ENCODE peak calls at places on chromosomes 12 and 14, in four cellular contexts. X is CD8-positive, alpha-beta T cell; K is fibroblast of the aortic adventitia; T is IMR-90. M is an unnamed sample.

GRCh38 chr14:24880689-24881088 is 169.3 kb downstream of the STXBP6 start:
- DNase-seq in K (peak; percentile 39), T (peak; percentile 20), X (no peak), M (no peak)

GRCh38 chr14:52801014-52801708 is 9.8 kb upstream of the GNPNAT1 start:
- DNase-seq in T (peak; percentile 92), X (no peak), K (peak; percentile 81), M (peak; percentile 55)

GRCh38 chr12:119486599-119487154 is 106.9 kb upstream of the TMEM233 start:
- DNase-seq in X (no peak), T (no peak), K (no peak), M (no peak)

GRCh38 chr12:39873065-39873464 is 232.8 kb downstream of the SLC2A13 start:
- DNase-seq in T (no peak), X (no peak), K (no peak), M (no peak)

GRCh38 chr12:22083167-22083566 is 37.1 kb downstream of the CMAS start:
- DNase-seq in K (peak; percentile 71), T (peak; percentile 35), X (no peak), M (peak; percentile 44)

GRCh38 chr12:106341086-106341879 is 16.3 kb upstream of the POLR3B start:
- DNase-seq in T (peak; percentile 19), K (peak; percentile 72), X (no peak), M (no peak)

GRCh38 chr12:107929436-107929835 is 154.9 kb downstream of the ASCL4 start:
- DNase-seq in X (no peak), T (peak; percentile 10), K (peak; percentile 35), M (peak; percentile 29)

GRCh38 chr14:99273025-99273723 is 1.2 kb upstream of the BCL11B start:
- DNase-seq in X (no peak), K (no peak), T (no peak), M (no peak)

GRCh38 chr12:76268267-76268666 is 79.9 kb downstream of the BBS10 start:
- DNase-seq in X (no peak), T (peak; percentile 55), K (no peak), M (no peak)

GRCh38 chr12:102631274-102631673 is 150.9 kb upstream of the IGF1 start:
- DNase-seq in K (peak; percentile 25), T (peak; percentile 82), X (no peak), M (peak; percentile 58)

GRCh38 chr14:32331227-32331597 is 2.1 kb downstream of the AKAP6 start:
- DNase-seq in K (no peak), X (no peak), T (no peak), M (no peak)

GRCh38 chr14:34254596-34254995 is 207.4 kb downstream of the SPTSSA start:
- DNase-seq in X (no peak), K (no peak), T (no peak), M (no peak)

GRCh38 chr12:11648514-11649412 is 711 bp upstream of the ETV6 start:
- DNase-seq in K (peak; percentile 88), T (peak; percentile 82), X (peak; percentile 22), M (peak; percentile 84)

GRCh38 chr12:95321516-95322246 is 104.1 kb downstream of the VEZT start:
- DNase-seq in X (no peak), K (no peak), T (no peak), M (no peak)

GRCh38 chr12:56469007-56469930 is 891 bp downstream of the SPRYD4 start:
- DNase-seq in K (no peak), T (no peak), X (no peak), M (no peak)

GRCh38 chr12:107759410-107759809 is 1.5 kb downstream of the PRDM4 start:
- DNase-seq in X (no peak), K (peak; percentile 73), T (peak; percentile 90), M (peak; percentile 89)

GRCh38 chr14:94447986-94448808 is 4.4 kb downstream of the SERPINA11 start:
- DNase-seq in X (no peak), K (no peak), T (no peak), M (no peak)

GRCh38 chr12:132766380-132767085 is 4.9 kb upstream of the ANKLE2 start:
- DNase-seq in X (no peak), K (peak; percentile 16), T (peak; percentile 27), M (no peak)

GRCh38 chr12:1800646-1801284 is 19.6 kb upstream of the LRTM2 start:
- DNase-seq in K (no peak), T (peak; percentile 54), X (no peak), M (no peak)

GRCh38 chr12:25553083-25553482 is at the start of gene LMNTD1:
- DNase-seq in T (peak; percentile 89), K (peak; percentile 88), X (no peak), M (peak; percentile 8)

GRCh38 chr14:100221419-100222218 is 17.3 kb upstream of the YY1 start:
- DNase-seq in X (peak; percentile 40), T (peak; percentile 62), K (peak; percentile 58), M (peak; percentile 69)

GRCh38 chr12:5977556-5977955 is 32.5 kb upstream of the ANO2 start:
- DNase-seq in X (no peak), K (no peak), T (no peak), M (no peak)

GRCh38 chr12:96240656-96241055 is 46.5 kb downstream of the ELK3 start:
- DNase-seq in X (no peak), K (no peak), T (no peak), M (no peak)

GRCh38 chr14:72448212-72448611 is 445.7 kb downstream of the DPF3 start:
- DNase-seq in X (no peak), T (no peak), K (no peak), M (no peak)

GRCh38 chr14:72443256-72443655 is 450.6 kb downstream of the DPF3 start:
- DNase-seq in X (no peak), T (peak; percentile 2), K (no peak), M (no peak)

GRCh38 chr14:72443991-72444431 is 449.9 kb downstream of the DPF3 start:
- DNase-seq in T (no peak), X (no peak), K (no peak), M (no peak)

GRCh38 chr14:72439707-72440106 is 454.2 kb downstream of the DPF3 start:
- DNase-seq in X (no peak), T (no peak), K (no peak), M (no peak)

DNA sequence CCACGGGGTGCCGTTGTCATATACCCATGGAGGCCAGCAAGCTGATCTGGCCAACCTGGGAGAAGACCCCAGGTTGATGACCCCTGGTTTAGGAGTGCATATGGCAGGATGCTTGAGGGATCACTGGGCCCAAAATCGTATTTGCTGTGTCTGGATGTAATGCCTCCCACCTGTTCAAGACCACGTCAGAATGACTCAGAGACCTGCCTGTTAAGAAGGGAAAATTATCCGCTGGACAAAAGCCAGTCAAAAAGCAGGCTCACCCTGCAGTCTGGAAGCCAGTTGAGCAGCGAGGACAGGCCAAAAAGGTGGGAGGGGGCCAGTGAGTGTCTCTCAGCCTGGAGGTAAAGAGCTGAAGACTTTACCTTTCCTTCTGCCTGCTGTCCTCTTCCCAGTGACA is 449.2 kb downstream of the DPF3 start:
- DNase-seq in T (peak; percentile 13), X (no peak), K (no peak), M (no peak)
- H3K4me3 ChIP-seq in T (no peak overlapping the region), X (no peak overlapping the region), K (no peak overlapping the region), M (no peak overlapping the region)

GRCh38 chr14:39085933-39086332 is 17.1 kb downstream of the SEC23A start:
- DNase-seq in X (no peak), T (peak; percentile 31), K (no peak), M (peak; percentile 34)
- TF ChIP-seq CTCF in X (no peak), T (no peak), K (no peak), M (no peak)

GRCh38 chr14:20468773-20469241 is 399 bp upstream of the PNP start:
- DNase-seq in K (no peak), X (no peak), T (no peak), M (no peak)
- H3K4me3 ChIP-seq in K (peak overlapping the region; percentile 98), X (peak overlapping the region; percentile 93), T (peak overlapping the region; percentile 88), M (peak overlapping the region; percentile 82)

DNA sequence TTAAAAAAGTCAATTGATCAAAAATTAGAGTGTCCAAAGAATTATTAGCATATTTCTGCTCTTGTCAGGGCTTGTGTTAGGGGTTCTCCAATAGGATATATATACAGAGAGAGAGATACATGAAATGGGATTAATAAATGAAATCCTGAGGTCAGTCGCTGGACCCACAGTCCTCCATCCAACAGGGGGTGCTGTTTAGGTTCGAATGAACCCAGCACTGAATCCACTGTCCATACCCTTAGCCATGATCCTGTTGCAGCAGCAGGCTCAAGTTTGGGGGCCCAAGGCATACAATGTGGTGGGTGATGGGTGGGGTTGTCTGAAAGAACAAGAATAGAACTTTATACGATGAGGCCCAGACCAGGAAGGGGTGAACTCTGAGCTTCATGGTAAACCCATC is 780 bp upstream of the MYO1H start:
- DNase-seq in T (no peak), X (no peak), K (no peak), M (no peak)
- TF ChIP-seq CTCF in T (no peak), X (no peak), K (no peak), M (no peak)

DNA sequence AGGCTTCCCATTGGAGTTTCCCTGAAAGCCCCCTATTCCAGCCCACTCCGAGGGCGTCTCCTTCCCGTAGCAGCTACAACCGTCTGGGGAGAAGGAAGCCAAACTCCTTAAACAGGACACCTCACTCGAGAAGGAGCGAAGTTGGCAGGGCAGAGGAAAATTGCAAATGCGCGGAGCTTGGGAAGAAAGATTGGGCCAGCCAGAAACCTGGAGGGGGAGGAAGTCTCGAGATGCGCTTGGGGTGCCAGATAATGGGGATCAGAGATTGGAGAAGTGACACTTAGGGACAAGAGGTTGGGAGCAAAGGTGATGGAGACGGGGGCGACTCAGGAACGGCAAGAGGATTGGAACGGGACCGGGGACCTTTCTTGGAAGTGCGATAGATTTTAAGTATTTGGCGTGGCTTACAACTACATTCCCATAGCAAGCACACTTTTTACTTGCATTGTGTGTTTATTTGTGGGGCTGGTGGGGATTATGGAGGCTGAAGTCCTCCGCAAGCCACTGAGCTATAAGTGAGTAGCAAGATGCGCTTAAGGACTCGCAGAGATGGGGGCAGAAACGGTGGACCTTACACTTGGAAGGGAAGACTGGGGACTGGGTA is 926 bp downstream of the HRK start:
- DNase-seq in T (no peak), K (peak; percentile 27), X (no peak), M (peak; percentile 24)
- H3K4me3 ChIP-seq in T (no peak overlapping the region), K (no peak overlapping the region), X (peak overlapping the region; percentile 35), M (no peak overlapping the region)

DNA sequence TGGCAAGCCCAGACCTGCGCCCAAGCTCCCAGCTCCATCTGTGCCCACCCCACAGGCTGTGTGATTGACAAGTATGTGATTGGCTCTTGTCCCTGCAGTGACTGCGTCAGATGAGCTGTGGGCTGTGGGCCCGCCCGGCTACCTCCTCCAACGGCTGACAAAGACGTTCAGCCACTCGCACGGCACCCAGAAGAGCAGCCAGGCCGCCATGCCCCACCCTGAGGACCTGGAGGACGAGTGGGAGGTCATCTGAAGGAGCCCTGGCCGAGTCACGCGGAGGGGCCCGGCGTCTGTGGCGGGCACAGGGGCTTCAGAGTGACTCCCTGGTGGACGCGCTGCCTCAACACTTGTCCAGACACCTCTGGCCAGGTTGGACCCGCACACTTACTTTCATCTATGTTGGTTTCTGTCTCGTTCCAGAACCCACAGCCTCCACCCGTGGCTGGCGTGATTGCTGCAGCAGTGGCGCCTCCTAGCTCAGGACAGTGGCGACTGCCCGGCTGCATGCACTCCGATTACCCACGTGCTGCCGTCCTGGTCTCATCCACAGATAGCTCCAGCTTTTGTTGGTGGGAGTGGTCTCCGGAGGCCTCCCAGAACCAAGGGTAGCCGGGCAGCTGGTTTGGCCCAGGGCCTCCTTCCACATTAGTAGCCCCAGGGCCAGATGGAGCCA is 11.4 kb downstream of the ANKRD9 start:
- DNase-seq in K (no peak), T (no peak), X (no peak), M (no peak)
- TF ChIP-seq CTCF in K (peak; percentile 26), T (no peak), X (no peak), M (peak; percentile 40)

M was measured in fibroblast of villous mesenchyme.